ENCODE peak calls at places on chromosomes 2 and 18, in four cellular contexts. X, V, R and N are unnamed samples.
A peak's percentile ranks its signal among the peaks of the same experiment; 100 is the strongest.

GRCh38 chr2:140085674-140086073 is 1305.5 kb upstream of the NXPH2 start:
- DNase-seq in X (peak; percentile 7), R (no peak), V (no peak), N (no peak)

GRCh38 chr2:201523506-201523905 is 72.0 kb downstream of the STRADB start:
- DNase-seq in R (peak; percentile 36), X (no peak), V (no peak), N (no peak)

GRCh38 chr2:216574046-216574445 is 59.2 kb upstream of the IGFBP2 start:
- DNase-seq in V (no peak), X (peak; percentile 95), R (peak; percentile 44), N (no peak)

GRCh38 chr2:127826047-127826446 is 15.1 kb upstream of the WDR33 start:
- DNase-seq in X (no peak), V (no peak), R (peak; percentile 34), N (no peak)

GRCh38 chr2:15941483-15941853 is 1.1 kb downstream of the MYCN start:
- DNase-seq in V (no peak), R (no peak), X (no peak), N (no peak)

GRCh38 chr2:128754246-128754724 is 435.6 kb upstream of the HS6ST1 start:
- DNase-seq in X (no peak), V (no peak), R (peak; percentile 56), N (no peak)

GRCh38 chr2:207046642-207047213 is 107.4 kb downstream of the CPO start:
- DNase-seq in X (peak; percentile 38), R (no peak), V (no peak), N (no peak)

GRCh38 chr2:74778381-74779371 is 55.3 kb upstream of the HK2 start:
- DNase-seq in V (no peak), X (peak; percentile 17), R (no peak), N (no peak)

GRCh38 chr2:22536131-22536530 is 848.8 kb upstream of the KLHL29 start:
- DNase-seq in V (no peak), X (peak; percentile 16), R (peak; percentile 34), N (peak; percentile 3)

GRCh38 chr2:100278986-100279385 is 43.3 kb downstream of the LONRF2 start:
- DNase-seq in R (no peak), V (no peak), X (no peak), N (no peak)

GRCh38 chr18:8080092-8080491 is 513.0 kb downstream of the PTPRM start:
- DNase-seq in V (no peak), R (no peak), X (no peak), N (no peak)

GRCh38 chr18:28034567-28034966 is 142.4 kb downstream of the CDH2 start:
- DNase-seq in V (no peak), X (no peak), R (no peak), N (no peak)

GRCh38 chr18:10690376-10690775 is 164.5 kb downstream of the NAPG start:
- DNase-seq in V (no peak), R (no peak), X (no peak), N (no peak)

GRCh38 chr2:151777911-151778310 is 43.6 kb upstream of the NEB start:
- DNase-seq in X (no peak), R (no peak), V (no peak), N (no peak)

GRCh38 chr2:147255812-147256211 is 589.0 kb upstream of the ACVR2A start:
- DNase-seq in V (no peak), X (no peak), R (no peak), N (peak; percentile 39)

GRCh38 chr2:31812051-31812798 is 198.6 kb downstream of the MEMO1 start:
- DNase-seq in R (peak; percentile 27), X (peak; percentile 15), V (no peak), N (peak; percentile 7)

GRCh38 chr18:48975817-48976649 is 25.3 kb upstream of the SMAD7 start:
- DNase-seq in X (no peak), R (no peak), V (peak; percentile 79), N (peak; percentile 72)

GRCh38 chr2:118557016-118557415 is 290.4 kb downstream of the EN1 start:
- DNase-seq in R (no peak), V (no peak), X (no peak), N (no peak)

GRCh38 chr18:39742015-39742466 is 2176.4 kb upstream of the CELF4 start:
- DNase-seq in V (no peak), X (no peak), R (no peak), N (no peak)

GRCh38 chr2:130878316-130878715 is 41.6 kb downstream of the ARHGEF4 start:
- DNase-seq in X (no peak), R (no peak), V (no peak), N (no peak)

GRCh38 chr18:76260941-76261472 is 234.0 kb downstream of the ZNF516 start:
- DNase-seq in V (no peak), X (no peak), R (no peak), N (no peak)

DNA sequence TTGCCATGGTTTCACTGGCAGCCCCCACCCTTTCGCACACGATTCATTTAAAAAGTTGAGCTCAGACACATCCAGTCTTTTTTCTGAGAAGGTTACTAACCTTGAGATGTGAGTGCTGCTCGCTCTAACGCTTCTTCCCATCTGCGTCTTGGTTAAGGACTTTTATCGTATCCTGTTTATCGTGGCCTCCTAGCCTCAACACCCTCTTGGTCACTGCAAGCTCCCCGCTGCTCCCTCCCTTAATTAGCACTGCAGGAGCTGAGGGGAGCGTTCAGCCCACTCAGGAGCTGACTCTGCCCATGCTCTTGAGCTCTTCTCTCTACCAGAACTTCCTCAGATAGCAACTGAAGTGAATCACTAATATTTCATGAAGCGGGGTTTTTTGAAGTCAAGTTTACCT is 9.0 kb upstream of the CD226 start:
- DNase-seq in R (no peak), X (no peak), V (no peak), N (no peak)
- H3K4me3 ChIP-seq in R (no peak overlapping the region), X (no peak overlapping the region), V (peak overlapping the region; percentile 19), N (no peak overlapping the region)

DNA sequence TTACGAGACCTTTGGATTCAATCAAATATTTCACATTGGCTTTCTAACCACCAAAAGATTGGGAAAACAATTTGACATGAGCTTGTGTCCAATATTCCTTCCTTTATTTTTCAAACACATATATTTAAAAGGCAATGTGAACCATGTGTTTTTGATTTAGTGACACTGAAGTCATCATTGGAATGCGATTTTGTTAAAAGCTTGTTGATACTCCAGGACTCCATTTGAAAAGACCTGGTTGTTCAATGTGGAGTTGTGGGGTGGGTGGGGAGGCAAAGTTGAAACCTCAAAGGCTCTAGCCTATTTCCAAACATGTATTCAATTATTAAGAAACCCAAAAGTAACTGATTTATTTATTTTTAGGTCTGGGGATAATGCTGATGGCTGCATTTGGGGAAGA is 114.1 kb upstream of the TRIB2 start:
- DNase-seq in X (peak; percentile 55), V (no peak), R (no peak), N (no peak)
- H3K4me3 ChIP-seq in X (no peak overlapping the region), V (no peak overlapping the region), R (no peak overlapping the region), N (no peak overlapping the region)

GRCh38 chr2:176156301-176156958 is 677 bp upstream of the HOXD3 start:
- DNase-seq in X (no peak), V (no peak), R (no peak), N (no peak)
- H3K4me3 ChIP-seq in X (no peak overlapping the region), V (no peak overlapping the region), R (no peak overlapping the region), N (no peak overlapping the region)

DNA sequence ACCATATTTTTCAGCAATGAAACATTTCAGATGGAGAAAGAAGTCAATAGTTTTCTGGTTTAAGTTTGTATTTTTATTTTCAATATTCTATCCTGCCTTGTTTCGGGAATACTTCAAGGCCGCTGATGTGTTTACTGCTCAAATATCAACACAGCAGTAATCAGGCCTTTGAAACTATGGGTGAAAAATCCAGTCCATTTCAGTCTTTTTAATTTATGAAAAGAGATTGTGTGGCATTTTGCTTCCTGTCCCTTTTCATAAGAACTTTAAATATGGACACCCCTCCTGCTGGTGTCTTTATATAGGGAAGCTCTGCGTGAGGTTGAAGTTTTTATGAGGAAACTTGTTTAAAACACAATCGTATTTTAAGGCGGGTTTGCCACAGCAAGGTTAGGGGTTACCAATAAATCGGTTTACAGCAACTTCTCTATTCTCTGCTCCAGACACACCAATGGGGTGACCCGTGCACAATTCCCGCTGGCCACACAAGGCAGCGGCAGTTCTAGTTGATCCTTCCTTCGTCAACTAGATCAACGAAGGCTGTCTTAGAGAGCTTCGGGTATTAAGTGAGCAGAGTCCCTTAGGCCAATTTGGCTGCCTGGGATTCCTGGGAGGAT is 1.2 kb upstream of the TANC1 start:
- DNase-seq in R (no peak), V (no peak), X (no peak), N (no peak)
- H3K4me3 ChIP-seq in R (peak overlapping the region; percentile 81), V (peak overlapping the region; percentile 85), X (peak overlapping the region; percentile 55), N (peak overlapping the region; percentile 84)

GRCh38 chr2:24918326-24919099 is 1.5 kb downstream of the ADCY3 start:
- DNase-seq in R (no peak), X (no peak), V (no peak), N (no peak)
- H3K4me3 ChIP-seq in R (peak overlapping the region; percentile 61), X (peak overlapping the region; percentile 62), V (peak overlapping the region; percentile 69), N (peak overlapping the region; percentile 48)

GRCh38 chr2:137467246-137467862 is 496.9 kb upstream of the HNMT start:
- DNase-seq in V (no peak), R (peak; percentile 65), X (peak; percentile 25), N (peak; percentile 33)
- H3K4me3 ChIP-seq in V (no peak overlapping the region), R (no peak overlapping the region), X (no peak overlapping the region), N (no peak overlapping the region)

GRCh38 chr2:45651415-45652089 is at the start of gene PRKCE:
- DNase-seq in R (peak; percentile 17), V (peak; percentile 77), X (peak; percentile 50), N (peak; percentile 75)

GRCh38 chr2:45653125-45653524 is 1.6 kb downstream of the PRKCE start:
- DNase-seq in V (no peak), R (no peak), X (no peak), N (no peak)

GRCh38 chr2:45654250-45654649 is 2.8 kb downstream of the PRKCE start:
- DNase-seq in X (no peak), V (no peak), R (no peak), N (no peak)

GRCh38 chr2:45652090-45653050 is 895 bp downstream of the PRKCE start:
- DNase-seq in R (peak; percentile 35), X (peak; percentile 58), V (peak; percentile 66), N (peak; percentile 65)

DNA sequence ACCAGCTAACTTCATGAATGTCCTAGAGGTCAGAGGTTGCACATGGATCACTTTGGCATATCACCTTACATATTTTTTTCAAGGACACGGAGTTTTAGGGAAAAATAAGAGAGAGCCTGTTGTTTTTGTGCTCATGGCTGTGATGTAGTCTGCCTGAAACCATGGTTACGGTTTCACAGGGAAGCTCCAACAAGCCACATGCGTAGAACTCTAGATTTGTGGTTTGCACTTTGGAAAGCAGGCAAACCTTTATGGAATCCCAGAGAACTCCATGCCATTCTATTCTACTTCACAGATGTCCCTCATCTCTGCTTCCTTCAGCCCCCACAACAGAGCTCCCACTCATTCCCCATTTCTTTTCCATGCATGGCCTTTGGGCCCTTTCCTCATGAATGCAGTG is 2.1 kb downstream of the PRKCE start:
- DNase-seq in V (no peak), X (no peak), R (no peak), N (no peak)
- H3K4me3 ChIP-seq in V (peak overlapping the region; percentile 80), X (peak overlapping the region; percentile 11), R (no peak overlapping the region), N (peak overlapping the region; percentile 79)

DNA sequence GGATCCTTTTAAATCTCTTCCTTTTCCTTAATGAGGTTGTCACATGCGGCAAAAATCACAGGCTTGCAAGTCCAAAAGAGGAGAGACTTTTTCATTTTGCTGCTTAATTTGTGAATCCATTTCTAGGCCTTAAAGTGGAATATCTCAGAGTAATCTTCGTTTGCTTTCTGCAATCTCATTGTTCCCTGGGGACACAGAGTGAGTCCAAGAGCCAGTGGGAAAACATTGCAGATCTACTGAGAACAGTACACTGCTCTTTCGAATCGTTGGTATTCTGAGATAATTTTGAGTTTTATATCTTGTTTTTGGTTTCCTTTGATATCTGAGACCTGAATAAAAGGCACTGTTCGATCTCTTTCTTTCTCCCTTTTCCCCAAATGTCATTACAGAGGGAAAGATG is 418.0 kb upstream of the ZEB2 start:
- DNase-seq in V (no peak), X (peak; percentile 77), R (peak; percentile 55), N (no peak)
- H3K4me3 ChIP-seq in V (no peak overlapping the region), X (no peak overlapping the region), R (no peak overlapping the region), N (no peak overlapping the region)

GRCh38 chr18:75071484-75071785 is 137.5 kb downstream of the PTGR3 start:
- DNase-seq in V (no peak), X (no peak), R (no peak), N (no peak)
- H3K4me3 ChIP-seq in V (peak overlapping the region; percentile 36), X (no peak overlapping the region), R (peak overlapping the region; percentile 34), N (no peak overlapping the region)